ENCODE peak calls at places on chromosome 11, in five cellular contexts. Y is astrocyte of the spinal cord; M is AG04450; C is cardiac fibroblast; B is activated T-cell treated with anti-CD3 and anti-CD28 coated beads, Interleukin-2, amount 50 U/mL, for 48 hours. U is an unnamed sample.

GRCh38 chr11:126638663-126639062 is 283.2 kb downstream of the ST3GAL4 start:
- DNase-seq in Y (no peak), M (no peak), C (no peak), B (no peak), U (no peak)

GRCh38 chr11:88555829-88556202 is 218.3 kb upstream of the CTSC start:
- DNase-seq in Y (peak; percentile 71), M (no peak), C (peak; percentile 55), B (no peak), U (no peak)

GRCh38 chr11:130612291-130612802 is 163.9 kb downstream of the ADAMTS15 start:
- DNase-seq in Y (peak; percentile 70), M (no peak), C (peak; percentile 55), B (no peak), U (no peak)

GRCh38 chr11:121487191-121487590 is 34.4 kb upstream of the SORL1-AS1 start:
- DNase-seq in Y (no peak), M (no peak), C (no peak), B (no peak), U (no peak)

GRCh38 chr11:111635706-111636045 is 33.4 kb downstream of the SIK2 start:
- DNase-seq in Y (peak; percentile 89), M (peak; percentile 29), C (peak; percentile 63), B (no peak), U (no peak)

GRCh38 chr11:126310992-126311310 is 7.1 kb downstream of the DCPS start:
- DNase-seq in Y (no peak), M (no peak), C (no peak), B (no peak), U (no peak)

GRCh38 chr11:131665344-131665968 is 295.0 kb downstream of the NTM start:
- DNase-seq in Y (no peak), M (no peak), C (no peak), B (no peak), U (peak; percentile 6)

GRCh38 chr11:108916290-108916689 is 251.4 kb downstream of the DDX10 start:
- DNase-seq in Y (peak; percentile 30), M (no peak), C (peak; percentile 36), B (no peak), U (no peak)

GRCh38 chr11:111797145-111797581 is 31.0 kb upstream of the PPP2R1B start:
- DNase-seq in Y (peak; percentile 40), M (no peak), C (peak; percentile 68), B (no peak), U (no peak)

GRCh38 chr11:111737877-111738205 is 28.3 kb downstream of the PPP2R1B start:
- DNase-seq in Y (no peak), M (no peak), C (peak; percentile 65), B (no peak), U (no peak)

U was measured in activated CD8-positive, alpha-beta memory T cell treated with anti-CD3 and anti-CD28 coated beads, Interleukin-2, amount 50 U/mL, for 48 hours.